ENCODE peak calls at places on chromosomes 1 and 21, in nine cellular contexts. E, B, L, Z, P, K, R, F and O are unnamed samples.

GRCh38 chr1:70256664-70257063 is 35.5 kb downstream of the SRSF11 start:
- DNase-seq in E (no peak), B (no peak), L (no peak), Z (no peak), P (no peak), K (no peak), R (no peak), F (no peak), O (no peak)

GRCh38 chr1:17233675-17234074 is 15.2 kb upstream of the PADI3 start:
- DNase-seq in E (no peak), B (peak; percentile 13), L (peak; percentile 92), Z (peak; percentile 79), P (peak; percentile 27), K (peak; percentile 99), R (peak; percentile 72), F (peak; percentile 36), O (no peak)

GRCh38 chr1:101081496-101082282 is 56.1 kb upstream of the DPH5 start:
- DNase-seq in E (peak; percentile 56), B (no peak), L (no peak), Z (no peak), P (no peak), K (no peak), R (no peak), F (no peak), O (no peak)

GRCh38 chr1:228151526-228151925 is 1.8 kb downstream of the GJC2 start:
- DNase-seq in E (no peak), B (no peak), L (no peak), Z (no peak), P (no peak), K (no peak), R (peak; percentile 56), F (no peak), O (peak; percentile 70)

GRCh38 chr1:17544951-17545350 is 5.5 kb downstream of the ARHGEF10L start:
- DNase-seq in E (no peak), B (no peak), L (no peak), Z (no peak), P (no peak), K (no peak), R (no peak), F (no peak), O (no peak)

GRCh38 chr1:91582431-91582921 is 81.8 kb downstream of the CDC7 start:
- DNase-seq in E (no peak), B (no peak), L (peak; percentile 95), Z (no peak), P (peak; percentile 69), K (peak; percentile 85), R (no peak), F (peak; percentile 63), O (no peak)

GRCh38 chr1:28437260-28437923 is 67.9 kb downstream of the PHACTR4 start:
- DNase-seq in E (no peak), B (no peak), L (peak; percentile 87), Z (no peak), P (no peak), K (peak; percentile 84), R (no peak), F (peak; percentile 30), O (no peak)

GRCh38 chr1:240579511-240579910 is 32.4 kb downstream of the GREM2 start:
- DNase-seq in E (no peak), B (no peak), L (no peak), Z (no peak), P (no peak), K (no peak), R (no peak), F (no peak), O (no peak)

GRCh38 chr1:164841723-164842465 is 282.9 kb downstream of the PBX1 start:
- DNase-seq in E (no peak), B (no peak), L (no peak), Z (no peak), P (no peak), K (no peak), R (no peak), F (no peak), O (no peak)

GRCh38 chr1:203366476-203366875 is 15.6 kb upstream of the FMOD start:
- DNase-seq in E (no peak), B (no peak), L (no peak), Z (no peak), P (no peak), K (no peak), R (no peak), F (no peak), O (no peak)

GRCh38 chr21:34113842-34114241 is 40.5 kb downstream of the MRPS6 start:
- DNase-seq in E (no peak), B (no peak), L (no peak), Z (no peak), P (no peak), K (no peak), R (no peak), F (no peak), O (no peak)

GRCh38 chr21:42062543-42063022 is 8.5 kb upstream of the UMODL1 start:
- DNase-seq in E (peak; percentile 94), B (no peak), L (no peak), Z (peak; percentile 86), P (no peak), K (no peak), R (peak; percentile 77), F (no peak), O (peak; percentile 62)

GRCh38 chr1:154334647-154335350 is 9.5 kb downstream of the ATP8B2 start:
- DNase-seq in E (peak; percentile 86), B (peak; percentile 81), L (peak; percentile 84), Z (peak; percentile 94), P (peak; percentile 74), K (peak; percentile 54), R (peak; percentile 91), F (peak; percentile 81), O (peak; percentile 93)

GRCh38 chr21:44982558-44983244 is 42.9 kb downstream of the SLX9 start:
- DNase-seq in E (no peak), B (peak; percentile 56), L (no peak), Z (peak; percentile 71), P (no peak), K (no peak), R (peak; percentile 73), F (no peak), O (no peak)

GRCh38 chr1:243471026-243471685 is 215.3 kb downstream of the SDCCAG8 start:
- DNase-seq in E (no peak), B (no peak), L (no peak), Z (no peak), P (no peak), K (no peak), R (no peak), F (no peak), O (peak; percentile 72)

GRCh38 chr1:243474906-243475305 is 219.1 kb downstream of the SDCCAG8 start:
- DNase-seq in E (no peak), B (no peak), L (no peak), Z (no peak), P (no peak), K (no peak), R (no peak), F (no peak), O (no peak)

GRCh38 chr1:243471754-243472725 is 216.2 kb downstream of the SDCCAG8 start:
- DNase-seq in E (no peak), B (no peak), L (no peak), Z (no peak), P (no peak), K (peak; percentile 14), R (no peak), F (no peak), O (no peak)

GRCh38 chr1:243474384-243474851 is 218.6 kb downstream of the SDCCAG8 start:
- DNase-seq in E (no peak), B (no peak), L (no peak), Z (no peak), P (no peak), K (no peak), R (no peak), F (no peak), O (no peak)

DNA sequence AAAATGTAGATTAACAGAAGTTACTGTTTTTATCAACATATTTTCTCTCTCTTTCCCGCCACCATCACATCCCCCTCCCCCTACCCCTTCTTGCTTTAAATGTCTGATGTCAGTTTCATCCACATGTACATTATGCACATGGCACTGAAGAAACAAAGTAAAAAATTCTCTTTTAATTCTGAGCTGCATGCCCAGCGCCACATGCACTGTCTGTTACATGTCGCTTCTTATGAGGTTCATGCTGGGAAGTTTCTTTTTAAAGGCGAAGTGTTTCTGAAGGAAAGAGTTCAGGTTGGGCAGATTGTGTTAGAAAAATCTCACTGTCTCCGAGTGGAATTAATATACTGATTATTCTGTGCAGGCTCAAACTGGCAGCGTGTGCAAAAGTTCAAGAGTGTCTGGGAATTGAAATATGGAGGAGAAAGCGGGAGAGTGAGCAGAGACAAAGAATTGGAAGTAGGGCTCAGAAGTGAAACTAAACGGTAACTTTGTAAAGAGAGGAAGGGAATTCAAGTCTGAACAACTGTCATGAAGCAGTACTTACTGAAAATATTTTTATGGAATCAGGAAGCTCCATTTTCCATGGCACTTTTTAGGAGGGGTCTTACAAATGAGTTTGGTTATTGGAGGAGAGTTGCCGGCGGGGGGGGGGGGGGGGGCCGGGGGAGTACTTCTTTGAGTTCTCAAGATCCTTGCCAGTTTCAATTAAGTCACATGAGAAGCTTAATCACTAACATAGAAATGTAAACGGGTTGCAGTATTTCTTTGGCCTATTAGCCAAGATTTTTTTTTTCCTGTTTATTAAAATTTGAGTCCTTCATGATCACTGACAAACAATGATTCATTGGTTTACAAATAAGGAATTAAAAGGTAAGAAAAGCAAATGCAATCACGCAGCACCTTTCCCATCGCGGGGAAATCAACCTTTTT is 217.7 kb downstream of the SDCCAG8 start:
- DNase-seq in E (no peak), B (no peak), L (peak; percentile 33), Z (no peak), P (no peak), K (no peak), R (no peak), F (no peak), O (no peak)
- H3K4me3 ChIP-seq in E (no peak overlapping the region), B (peak overlapping the region; percentile 32), L (peak overlapping the region; percentile 51), Z (peak overlapping the region; percentile 40), P (peak overlapping the region; percentile 27), K (peak overlapping the region; percentile 48), R (peak overlapping the region; percentile 10), F (no peak overlapping the region), O (peak overlapping the region; percentile 3)

DNA sequence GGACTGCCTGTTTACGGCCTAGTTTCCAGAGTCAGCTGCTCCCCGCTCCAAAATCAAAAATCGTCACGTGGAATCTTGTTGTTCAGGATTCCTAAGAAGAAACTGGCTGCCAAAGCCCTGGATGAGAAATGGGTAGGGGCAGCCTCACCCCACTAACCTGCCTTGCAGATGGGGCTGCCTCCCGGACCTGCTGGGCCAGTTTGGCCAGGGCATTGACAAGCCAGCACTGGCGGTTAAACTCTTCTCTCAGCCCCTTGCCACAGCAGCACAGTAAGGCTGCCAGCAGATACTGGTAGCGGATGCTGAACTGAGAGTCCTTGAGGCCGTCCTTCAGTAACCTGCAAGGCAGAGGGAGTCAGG is 31.6 kb upstream of the PPP1R15B start:
- DNase-seq in E (no peak), B (no peak), L (no peak), Z (peak; percentile 78), P (no peak), K (peak; percentile 79), R (no peak), F (peak; percentile 80), O (no peak)
- H3K4me3 ChIP-seq in E (no peak overlapping the region), B (no peak overlapping the region), L (no peak overlapping the region), Z (no peak overlapping the region), P (no peak overlapping the region), K (no peak overlapping the region), R (no peak overlapping the region), F (no peak overlapping the region), O (no peak overlapping the region)

GRCh38 chr1:193105821-193106177 is 585 bp upstream of the GLRX2 start:
- DNase-seq in E (no peak), B (no peak), L (no peak), Z (no peak), P (no peak), K (no peak), R (no peak), F (no peak), O (no peak)
- H3K4me3 ChIP-seq in E (peak overlapping the region; percentile 79), B (peak overlapping the region; percentile 88), L (peak overlapping the region; percentile 77), Z (peak overlapping the region; percentile 97), P (peak overlapping the region; percentile 72), K (peak overlapping the region; percentile 86), R (peak overlapping the region; percentile 87), F (peak overlapping the region; percentile 85), O (peak overlapping the region; percentile 91)

GRCh38 chr1:226181996-226182714 is 4.4 kb downstream of the ACBD3 start:
- DNase-seq in E (no peak), B (peak; percentile 23), L (peak; percentile 68), Z (peak; percentile 56), P (peak; percentile 8), K (peak; percentile 50), R (no peak), F (peak; percentile 43), O (no peak)
- H3K4me3 ChIP-seq in E (no peak overlapping the region), B (no peak overlapping the region), L (no peak overlapping the region), Z (peak overlapping the region; percentile 13), P (no peak overlapping the region), K (no peak overlapping the region), R (no peak overlapping the region), F (no peak overlapping the region), O (no peak overlapping the region)